ENCODE peak calls at places on chromosomes 6 and 20, in six cellular contexts. X is gastrocnemius medialis, A is IMR-90, K is suprapubic skin, J is body of pancreas, R is esophagus squamous epithelium. N is an unnamed sample. For H3K36me3, the result is how much of the 10 kb centered on the place peaks cover.

GRCh38 chr6:32814145-32814544 is 2.7 kb downstream of the HLA-DOB start:
- DNase-seq in X (no peak), A (no peak), K (no peak), J (no peak), R (no peak), N (no peak)

GRCh38 chr6:71537717-71538116 is 249.1 kb downstream of the OGFRL1 start:
- DNase-seq in X (no peak), A (peak), K (no peak), J (no peak), R (no peak), N (no peak)

GRCh38 chr6:169455470-169455869 is 201.8 kb upstream of the THBS2 start:
- DNase-seq in X (no peak), A (no peak), K (no peak), J (no peak), R (no peak), N (no peak)

GRCh38 chr6:129785081-129785755 is 75.2 kb upstream of the ARHGAP18 start:
- DNase-seq in X (no peak), A (peak), K (no peak), J (no peak), R (no peak), N (no peak)

GRCh38 chr20:48723308-48724264 is 104.2 kb downstream of the PREX1 start:
- DNase-seq in X (peak), A (no peak), K (no peak), J (no peak), R (no peak), N (peak)

GRCh38 chr6:134352786-134353480 is 35.0 kb upstream of the SGK1 start:
- DNase-seq in X (no peak), A (peak), K (no peak), J (no peak), R (no peak), N (no peak)

GRCh38 chr6:157579467-157580031 is 198.6 kb downstream of the ZDHHC14 start:
- DNase-seq in X (no peak), A (no peak), K (no peak), J (no peak), R (no peak), N (peak)

GRCh38 chr20:38834868-38835267 is 29.4 kb downstream of the PPP1R16B start:
- DNase-seq in X (no peak), A (no peak), K (no peak), J (no peak), R (no peak), N (no peak)

GRCh38 chr6:21354805-21355238 is 238.7 kb upstream of the SOX4 start:
- DNase-seq in X (peak), A (no peak), K (no peak), J (no peak), R (no peak), N (no peak)

GRCh38 chr20:24960302-24960801 is 11.3 kb downstream of the CST7 start:
- DNase-seq in X (no peak), A (no peak), K (no peak), J (peak), R (no peak), N (peak)

GRCh38 chr20:53028337-53029007 is 56.3 kb downstream of the TSHZ2 start:
- DNase-seq in X (no peak), A (no peak), K (no peak), J (no peak), R (no peak), N (no peak)

GRCh38 chr20:1364106-1364505 is 28.7 kb downstream of the FKBP1A start:
- DNase-seq in X (no peak), A (no peak), K (no peak), J (no peak), R (no peak), N (no peak)

GRCh38 chr6:16521528-16521927 is 239.7 kb downstream of the ATXN1 start:
- DNase-seq in X (no peak), A (no peak), K (no peak), J (no peak), R (no peak), N (no peak)

GRCh38 chr20:63056236-63057132 is 49.7 kb upstream of the BHLHE23 start:
- DNase-seq in X (peak), A (no peak), K (peak), J (peak), R (no peak), N (peak)

GRCh38 chr6:142647436-142648389 is 297.3 kb downstream of the HIVEP2 start:
- DNase-seq in X (no peak), A (no peak), K (no peak), J (no peak), R (no peak), N (no peak)

GRCh38 chr20:32527447-32528055 is 57.6 kb downstream of the NOL4L start:
- DNase-seq in X (no peak), A (no peak), K (no peak), J (no peak), R (no peak), N (no peak)

GRCh38 chr20:38450412-38450975 is 15.4 kb upstream of the SNHG17 start:
- DNase-seq in X (no peak), A (peak), K (no peak), J (no peak), R (no peak), N (no peak)

GRCh38 chr6:28383235-28384142 is 16.1 kb downstream of the ZSCAN12 start:
- DNase-seq in X (peak), A (peak), K (peak), J (peak), R (peak), N (peak)

GRCh38 chr6:4814212-4814611 is 38.0 kb downstream of the CDYL start:
- DNase-seq in X (no peak), A (no peak), K (no peak), J (no peak), R (no peak), N (no peak)

GRCh38 chr20:4014031-4014474 is 1.3 kb downstream of the RNF24 start:
- DNase-seq in X (no peak), A (peak), K (no peak), J (peak), R (no peak), N (peak)

GRCh38 chr6:142926494-142927273 is 18.3 kb downstream of the HIVEP2 start:
- DNase-seq in X (peak), A (peak), K (peak), J (peak), R (peak), N (peak)

GRCh38 chr20:59042151-59042795 is at the start of gene PRELID3B:
- DNase-seq in X (peak), A (no peak), K (no peak), J (no peak), R (no peak), N (peak)

DNA sequence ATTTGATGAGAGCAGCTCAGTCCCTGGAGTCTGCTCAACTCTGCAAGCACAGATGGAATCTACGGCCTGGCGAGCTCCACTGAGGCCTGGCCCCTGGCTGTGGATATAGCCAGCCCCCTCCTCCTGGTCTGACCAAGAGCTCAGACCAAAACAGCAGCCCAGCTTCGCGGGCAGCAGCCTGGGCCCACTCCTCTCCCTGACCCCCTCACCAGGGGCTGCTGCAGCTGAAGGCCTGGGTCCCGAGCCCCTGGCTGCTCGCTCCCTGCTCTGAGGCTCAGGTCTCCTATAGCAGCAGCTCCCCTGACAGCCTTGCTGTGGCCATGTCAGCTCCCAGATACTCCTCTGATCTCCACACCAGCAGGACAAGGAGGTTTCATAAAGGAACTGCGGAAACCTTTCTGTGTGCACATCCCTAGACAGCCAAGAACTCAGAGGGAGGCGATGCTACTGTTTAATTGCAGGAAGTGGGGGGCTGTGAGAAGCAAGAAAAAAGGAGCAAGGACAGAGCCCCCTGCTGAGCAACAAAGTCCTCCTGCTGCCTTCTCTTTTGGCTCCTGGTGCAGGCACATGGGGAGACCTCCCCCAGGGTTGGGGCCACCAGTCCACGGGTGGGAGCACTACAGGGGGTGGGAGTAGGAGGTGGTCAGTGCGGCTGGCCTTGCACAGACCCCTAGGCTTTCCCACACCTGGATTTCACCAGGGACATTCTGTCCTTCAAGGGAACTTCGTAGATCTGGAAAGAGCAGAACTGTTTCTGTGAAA is 38.7 kb upstream of the CST5 start:
- DNase-seq in X (no peak), A (no peak), K (no peak), J (no peak), R (no peak), N (no peak)
- H3K36me3 ChIP-seq in X (under half), A (under half), K (under half), J (under half), R (under half), N (under half)

DNA sequence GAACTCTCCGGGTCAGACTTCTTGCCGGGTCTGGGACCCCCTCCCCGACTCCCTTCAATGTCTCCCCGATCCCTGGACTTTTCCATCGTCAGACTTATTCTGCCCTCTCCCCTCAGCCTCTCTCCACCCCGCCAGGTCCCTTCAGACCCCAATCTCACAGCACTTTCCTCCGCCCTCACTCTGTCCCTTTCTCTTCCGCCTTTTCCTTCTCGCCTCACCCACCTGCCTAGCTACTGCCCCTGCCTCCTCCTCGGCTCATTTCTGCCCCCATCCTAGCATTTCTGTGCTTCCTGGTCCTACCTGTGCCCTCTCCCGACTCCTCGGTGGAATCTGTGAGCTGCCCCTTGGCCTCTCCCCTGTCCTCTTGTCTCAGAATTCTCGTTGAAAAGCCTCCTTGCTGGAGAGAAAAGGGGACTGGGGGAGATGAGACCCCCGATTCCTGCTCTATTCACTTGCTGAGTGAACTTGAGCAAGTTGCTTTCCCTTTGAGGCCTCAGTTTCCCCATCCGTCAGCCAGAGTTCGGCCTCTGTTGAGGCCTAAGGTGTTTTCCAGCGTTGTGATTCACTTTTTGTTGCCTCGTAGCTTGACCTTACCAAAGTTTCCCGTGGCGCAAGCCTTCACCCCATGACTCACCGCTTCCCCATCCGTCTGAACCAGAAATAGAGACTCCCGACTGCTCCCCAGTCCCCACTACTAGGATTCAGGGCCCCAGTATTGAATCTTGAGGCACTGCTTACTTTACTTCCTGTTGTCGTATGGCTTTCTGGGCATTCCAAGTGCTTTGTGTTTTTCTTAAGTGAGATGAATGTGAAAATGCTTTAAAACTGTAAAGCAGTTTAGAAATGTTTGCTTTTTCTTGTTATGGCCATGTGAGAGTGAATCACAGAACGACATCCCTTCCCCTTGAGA is 870 bp downstream of the CHMP4B start:
- DNase-seq in X (peak), A (peak), K (no peak), J (peak), R (no peak), N (peak)
- TF ChIP-seq CTCF in X (no peak), A (no peak), K (no peak), J (no peak), R (no peak), N (no peak)

GRCh38 chr20:50308513-50309279 is 118.1 kb downstream of the CEBPB start:
- DNase-seq in X (peak), A (peak), K (peak), J (peak), R (peak), N (peak)
- TF ChIP-seq POLR2A in X (peak), A (peak), K (peak), J (peak), R (no peak), N (peak)

DNA sequence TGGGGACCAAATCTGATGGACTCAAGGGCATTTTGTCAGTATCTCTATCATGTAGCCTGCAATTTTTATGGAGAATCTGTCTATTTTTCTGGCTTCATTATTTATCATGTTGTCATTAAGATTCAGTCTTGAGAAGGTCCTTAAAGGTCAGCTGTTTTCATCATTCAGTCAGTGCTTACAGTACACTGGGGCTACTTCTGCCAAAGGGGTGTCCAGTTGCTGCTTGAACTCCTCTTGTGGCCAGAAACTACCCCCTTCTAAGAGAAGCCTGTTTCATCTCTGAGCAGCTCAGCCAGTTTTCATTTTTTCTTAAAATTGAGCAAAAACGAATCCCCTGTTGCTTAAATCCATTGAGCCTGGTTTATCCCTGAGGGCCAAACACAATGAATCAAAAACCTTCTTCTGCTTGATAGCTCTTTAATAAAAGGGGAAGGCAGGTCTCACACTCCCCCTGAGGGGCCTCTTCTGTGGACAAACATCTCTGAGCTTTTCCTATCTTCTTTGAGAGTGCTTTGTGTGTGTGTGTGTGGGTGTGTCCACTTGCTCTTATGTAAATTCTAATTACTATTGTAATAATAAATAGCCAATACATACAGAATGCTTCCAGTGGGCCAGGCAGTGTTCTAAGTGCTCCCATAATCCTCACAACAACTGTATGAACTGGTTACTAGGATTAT is 172.2 kb downstream of the PLCB1 start:
- DNase-seq in X (no peak), A (no peak), K (no peak), J (no peak), R (no peak), N (no peak)
- H3K36me3 ChIP-seq in X (under half), A (under half), K (under half), J (under half), R (under half), N (under half)

GRCh38 chr6:160933256-160933655 is 58.3 kb upstream of the MAP3K4 start:
- DNase-seq in X (no peak), A (no peak), K (no peak), J (no peak), R (no peak), N (no peak)
- TF ChIP-seq CTCF in X (no peak), A (no peak), K (no peak), J (no peak), R (no peak), N (no peak)

GRCh38 chr20:35702051-35702823 is 3.0 kb downstream of the ROMO1 start:
- DNase-seq in X (no peak), A (peak), K (no peak), J (no peak), R (no peak), N (no peak)
- TF ChIP-seq POLR2A in X (no peak), A (no peak), K (no peak), J (no peak), R (no peak), N (no peak)

GRCh38 chr6:44247338-44248302 is 719 bp downstream of the HSP90AB1 start:
- DNase-seq in X (peak), A (peak), K (no peak), J (peak), R (no peak), N (peak)

GRCh38 chr6:44250067-44250717 is 3.3 kb downstream of the HSP90AB1 start:
- DNase-seq in X (no peak), A (no peak), K (no peak), J (no peak), R (no peak), N (no peak)

GRCh38 chr6:44249082-44249748 is 2.3 kb downstream of the HSP90AB1 start:
- DNase-seq in X (no peak), A (no peak), K (no peak), J (no peak), R (no peak), N (no peak)

GRCh38 chr6:44246663-44247337 is at the start of gene HSP90AB1:
- DNase-seq in X (peak), A (peak), K (peak), J (peak), R (peak), N (peak)

GRCh38 chr6:44248579-44248978 is 1.7 kb downstream of the HSP90AB1 start:
- DNase-seq in X (no peak), A (no peak), K (no peak), J (no peak), R (no peak), N (no peak)
- H3K36me3 ChIP-seq in X (under half), A (under half), K (under half), J (under half), R (half or more), N (half or more)

GRCh38 chr20:55515831-55516230 is 489.5 kb downstream of the CBLN4 start:
- DNase-seq in X (no peak), A (no peak), K (no peak), J (no peak), R (no peak), N (no peak)
- TF ChIP-seq CTCF in X (no peak), A (no peak), K (no peak), J (no peak), R (no peak), N (no peak)

N was measured in adrenal gland.